ENCODE peak calls at places on chromosomes 5 and 9, in seven cellular contexts. M is thoracic aorta; D is K562; K is HepG2; W is CD8-positive, alpha-beta T cell; L is adrenal gland; V is WERI-Rb-1. A is an unnamed sample.

GRCh38 chr9:5326187-5326586 is 13.5 kb downstream of the RLN1 start:
- DNase-seq in L (no peak), V (no peak), W (no peak), M (no peak), D (no peak), K (no peak), A (no peak)

GRCh38 chr5:173707392-173707791 is 90.9 kb upstream of the BOD1 start:
- DNase-seq in V (peak), L (peak), K (no peak), D (no peak), M (peak), W (no peak), A (no peak)

GRCh38 chr9:129850821-129851540 is 15.7 kb downstream of the USP20 start:
- DNase-seq in W (no peak), V (no peak), L (peak), M (no peak), D (no peak), K (no peak), A (no peak)

GRCh38 chr5:77145666-77146065 is 58.6 kb upstream of the ZBED3 start:
- DNase-seq in L (no peak), W (no peak), V (no peak), M (no peak), D (no peak), K (no peak), A (no peak)

GRCh38 chr5:168788786-168789185 is 209.6 kb upstream of the PANK3 start:
- DNase-seq in M (no peak), K (no peak), D (no peak), W (no peak), L (no peak), V (no peak), A (no peak)

GRCh38 chr5:108728566-108729305 is 19.0 kb upstream of the FER start:
- DNase-seq in W (peak), V (no peak), L (no peak), M (no peak), D (peak), K (no peak), A (no peak)

GRCh38 chr5:67215592-67216471 is 19.2 kb upstream of the CD180 start:
- DNase-seq in D (no peak), W (peak), M (peak), L (peak), V (no peak), K (peak), A (peak)

GRCh38 chr9:138104251-138105122 is 226.9 kb downstream of the CACNA1B start:
- DNase-seq in K (no peak), W (no peak), D (peak), M (no peak), L (no peak), V (no peak), A (no peak)

GRCh38 chr5:66898241-66899039 is 298.2 kb downstream of the CD180 start:
- DNase-seq in K (no peak), D (no peak), L (no peak), M (no peak), W (no peak), V (no peak), A (no peak)

DNA sequence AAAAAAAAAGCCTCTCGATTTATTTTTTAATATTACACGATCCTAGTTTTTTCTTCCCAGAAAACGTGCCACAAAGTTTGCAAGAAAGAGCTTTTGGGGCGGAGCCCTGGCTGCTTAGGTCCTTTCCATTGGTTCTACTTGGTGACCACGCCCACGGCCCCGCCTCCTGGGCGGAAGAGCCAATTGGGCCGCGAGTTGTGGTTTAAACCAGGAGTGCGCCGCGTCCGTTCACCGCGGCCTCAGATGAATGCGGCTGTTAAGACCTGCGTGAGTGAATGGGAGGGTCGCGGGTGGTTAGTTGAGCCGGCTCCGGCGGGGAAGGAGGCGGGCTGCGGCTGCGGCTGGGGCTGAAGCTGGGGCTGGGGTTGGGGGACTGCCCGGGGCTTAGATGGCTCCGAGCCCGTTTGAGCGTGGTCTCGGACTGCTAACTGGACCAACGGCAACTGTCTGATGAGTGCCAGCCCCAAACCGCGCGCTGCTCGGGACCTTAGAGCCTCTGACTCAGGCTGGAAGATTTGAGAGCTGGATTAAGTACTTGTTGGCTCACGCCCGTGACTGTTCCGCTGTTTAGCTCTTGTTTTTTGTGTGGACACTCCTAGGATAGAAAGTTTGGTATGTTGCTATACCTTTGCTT is at the start of gene PTTG1:
- DNase-seq in L (peak), M (peak), W (peak), V (peak), K (peak), D (peak), A (peak)
- H3K27ac ChIP-seq in L (peak), M (peak), W (peak), V (peak), K (peak), D (peak), A (peak)

GRCh38 chr5:135534609-135535419 is 950 bp downstream of the NEUROG1 start:
- DNase-seq in V (no peak), W (no peak), M (no peak), D (no peak), K (no peak), L (no peak), A (no peak)

GRCh38 chr5:135537745-135538144 is 2.0 kb upstream of the NEUROG1 start:
- DNase-seq in M (no peak), D (no peak), W (no peak), V (no peak), L (no peak), K (no peak), A (no peak)

GRCh38 chr5:135537271-135537670 is 1.5 kb upstream of the NEUROG1 start:
- DNase-seq in D (no peak), M (no peak), L (no peak), V (no peak), K (no peak), W (no peak), A (no peak)

GRCh38 chr5:135535420-135535819 is 344 bp downstream of the NEUROG1 start:
- DNase-seq in W (no peak), M (no peak), D (no peak), L (no peak), V (no peak), K (no peak), A (peak)

DNA sequence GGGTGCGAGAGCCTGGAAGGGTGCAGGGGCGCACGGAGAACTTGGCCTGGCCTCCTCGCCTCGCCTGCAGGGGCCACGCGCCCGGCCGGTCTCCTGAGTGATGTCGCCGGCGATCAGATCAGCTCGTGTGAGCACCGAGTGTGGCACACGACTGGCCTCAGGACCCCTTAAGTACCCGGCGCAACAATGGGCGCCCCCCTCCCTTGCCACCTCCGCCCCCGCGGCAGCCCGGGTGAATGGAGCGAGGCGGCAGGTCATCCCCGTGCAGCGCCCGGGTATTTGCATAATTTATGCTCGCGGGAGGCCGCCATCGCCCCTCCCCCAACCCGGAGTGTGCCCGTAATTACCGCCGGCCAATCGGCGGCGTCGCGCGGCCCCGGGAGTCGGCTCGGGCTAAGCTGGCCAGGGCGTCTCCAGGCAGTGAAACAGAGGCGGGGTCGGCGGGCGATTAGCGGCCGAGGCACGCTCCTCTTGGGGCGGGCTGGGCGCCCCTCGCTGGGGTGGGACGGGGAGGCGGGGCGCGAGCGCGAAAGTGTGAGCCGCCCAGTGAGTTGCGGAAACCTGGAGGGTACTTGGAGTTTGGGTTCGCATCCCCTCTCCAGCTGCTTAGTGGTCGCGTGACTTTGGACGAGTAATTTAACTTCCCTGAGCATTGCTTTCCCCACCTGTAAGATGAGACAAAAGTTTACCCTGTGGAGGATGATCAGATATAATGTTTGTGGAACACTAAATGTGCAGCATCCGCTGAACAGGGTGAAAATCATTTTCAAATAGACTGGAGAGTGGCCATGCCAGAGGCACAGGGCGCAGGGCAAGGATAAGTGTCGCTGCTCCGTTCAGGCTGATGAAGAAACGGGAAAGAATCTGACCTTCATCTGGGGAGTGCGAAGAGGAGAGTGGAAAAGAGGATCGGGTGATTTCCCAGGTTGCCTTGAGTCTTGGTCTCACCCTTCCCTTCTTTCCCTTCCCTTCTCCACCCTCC is at the start of gene NEUROG1:
- DNase-seq in K (no peak), V (no peak), W (no peak), M (no peak), D (no peak), L (no peak), A (peak)
- H3K4me3 ChIP-seq in K (no peak), V (no peak), W (no peak), M (no peak), D (no peak), L (no peak), A (no peak)

GRCh38 chr5:58240286-58240685 is 219.6 kb downstream of the PLK2 start:
- DNase-seq in K (no peak), D (no peak), V (no peak), L (no peak), W (no peak), M (no peak), A (peak)
- H3K27ac ChIP-seq in K (no peak), D (no peak), V (no peak), L (no peak), W (no peak), M (no peak), A (peak)

GRCh38 chr9:137064027-137064879 is 6.1 kb downstream of the SAPCD2 start:
- DNase-seq in W (peak), D (no peak), V (peak), L (peak), K (peak), M (no peak), A (no peak)

GRCh38 chr9:137064880-137065164 is 5.5 kb downstream of the SAPCD2 start:
- DNase-seq in V (no peak), D (no peak), M (no peak), K (no peak), L (no peak), W (no peak), A (no peak)

GRCh38 chr9:137062384-137062783 is 8.0 kb downstream of the SAPCD2 start:
- DNase-seq in M (no peak), D (no peak), K (no peak), L (no peak), W (no peak), V (no peak), A (no peak)

GRCh38 chr9:137065336-137065967 is 4.9 kb downstream of the SAPCD2 start:
- DNase-seq in V (no peak), D (no peak), M (no peak), K (no peak), W (no peak), L (no peak), A (no peak)

DNA sequence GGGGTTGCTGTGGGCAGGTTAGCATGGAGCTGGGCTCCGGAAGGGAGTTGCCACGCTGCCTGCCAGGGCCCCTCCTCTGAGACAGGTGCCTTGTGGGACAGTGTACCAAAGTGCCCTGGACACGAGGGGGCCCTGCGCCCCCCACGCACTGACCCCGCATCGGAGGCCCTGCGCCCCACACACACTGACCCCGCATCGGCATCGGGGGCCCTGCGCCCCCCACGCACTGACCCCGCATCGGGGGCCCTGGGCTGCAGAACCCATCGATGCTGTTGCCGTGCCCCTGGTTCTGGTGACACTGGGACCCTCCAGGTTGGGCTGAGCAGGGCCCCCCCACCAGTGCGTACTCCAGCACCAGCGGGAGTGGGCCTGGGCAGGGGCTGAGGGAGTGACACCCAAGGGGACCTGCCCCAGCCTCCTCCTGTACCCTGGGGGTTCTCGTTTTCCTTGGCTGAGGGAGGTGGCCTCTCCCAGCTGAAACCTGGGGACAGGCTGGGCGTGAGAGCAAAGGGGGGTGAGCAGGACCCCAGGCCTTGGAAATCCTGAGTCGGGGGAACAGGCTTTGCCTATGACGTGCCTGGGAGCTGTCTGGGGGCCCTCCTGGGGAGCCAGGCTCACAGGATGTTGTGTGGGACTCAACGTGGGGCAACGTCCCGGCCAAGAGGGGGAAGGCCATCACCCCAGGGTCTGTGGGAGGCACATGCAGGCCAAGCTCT is 6.9 kb downstream of the SAPCD2 start:
- DNase-seq in D (no peak), M (no peak), K (no peak), L (no peak), V (no peak), W (no peak), A (no peak)
- H3K4me3 ChIP-seq in D (no peak), M (no peak), K (no peak), L (no peak), V (no peak), W (no peak), A (no peak)

GRCh38 chr5:65858316-65858715 is 68.1 kb upstream of the ERBIN start:
- DNase-seq in L (no peak), M (no peak), K (no peak), W (no peak), V (no peak), D (no peak), A (no peak)

GRCh38 chr5:65866837-65867508 is 59.4 kb upstream of the ERBIN start:
- DNase-seq in V (no peak), K (no peak), W (no peak), L (no peak), D (no peak), M (no peak), A (no peak)

GRCh38 chr5:65862384-65862783 is 64.0 kb upstream of the ERBIN start:
- DNase-seq in D (no peak), M (no peak), V (no peak), K (no peak), L (no peak), W (no peak), A (no peak)

GRCh38 chr5:65863747-65864146 is 62.6 kb upstream of the ERBIN start:
- DNase-seq in K (no peak), W (no peak), L (no peak), V (no peak), D (no peak), M (no peak), A (no peak)

DNA sequence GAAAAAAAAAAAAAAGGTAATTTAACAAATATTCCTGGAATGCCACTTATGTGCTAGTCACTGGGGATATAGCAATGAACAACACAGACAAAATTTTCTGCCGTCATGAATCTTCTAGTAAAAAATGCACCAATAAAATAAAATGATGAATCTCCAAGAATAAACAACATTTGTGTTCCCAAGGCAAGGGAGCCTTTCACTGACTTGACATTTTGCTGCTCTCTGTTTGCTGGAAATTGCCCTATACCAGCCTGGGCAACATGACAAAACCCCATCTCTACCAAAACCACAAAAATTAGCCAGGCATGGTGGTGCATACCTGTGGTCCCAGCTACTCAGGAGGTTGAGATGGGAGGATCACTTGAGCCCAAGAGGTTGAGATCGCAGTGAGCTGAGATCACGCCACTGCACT is 64.5 kb upstream of the ERBIN start:
- DNase-seq in D (no peak), V (no peak), L (no peak), W (no peak), M (no peak), K (no peak), A (peak)
- H3K27ac ChIP-seq in D (no peak), V (no peak), L (no peak), W (no peak), M (no peak), K (no peak), A (peak)

GRCh38 chr9:16543225-16543624 is 327.2 kb downstream of the BNC2 start:
- DNase-seq in M (no peak), L (no peak), V (no peak), D (no peak), W (no peak), K (no peak), A (no peak)

GRCh38 chr9:16544842-16545241 is 325.6 kb downstream of the BNC2 start:
- DNase-seq in V (no peak), D (no peak), W (no peak), L (no peak), M (no peak), K (no peak), A (no peak)

GRCh38 chr9:16543691-16544090 is 326.8 kb downstream of the BNC2 start:
- DNase-seq in V (no peak), M (no peak), W (no peak), D (no peak), K (no peak), L (no peak), A (no peak)

GRCh38 chr9:16542290-16542689 is 328.2 kb downstream of the BNC2 start:
- DNase-seq in W (no peak), V (no peak), K (no peak), M (no peak), L (no peak), D (no peak), A (no peak)

GRCh38 chr9:16540996-16541668 is 329.3 kb downstream of the BNC2 start:
- DNase-seq in V (no peak), K (no peak), D (no peak), M (no peak), W (no peak), L (no peak), A (no peak)
- H3K4me3 ChIP-seq in V (no peak), K (no peak), D (no peak), M (no peak), W (no peak), L (no peak), A (no peak)

GRCh38 chr5:144711172-144711571 is 540.5 kb downstream of the KCTD16 start:
- DNase-seq in L (no peak), K (no peak), D (no peak), M (no peak), W (no peak), V (no peak), A (no peak)
- H3K27ac ChIP-seq in L (no peak), K (no peak), D (no peak), M (no peak), W (no peak), V (no peak), A (no peak)

GRCh38 chr5:113294341-113295110 is 140.3 kb downstream of the TSSK1B start:
- DNase-seq in M (peak), W (peak), V (peak), K (no peak), L (peak), D (peak), A (peak)

GRCh38 chr5:113292535-113292934 is 142.3 kb downstream of the TSSK1B start:
- DNase-seq in D (no peak), L (no peak), V (no peak), K (no peak), M (no peak), W (no peak), A (peak)

GRCh38 chr5:113295111-113295539 is 139.7 kb downstream of the TSSK1B start:
- DNase-seq in K (no peak), M (no peak), V (no peak), W (no peak), D (no peak), L (no peak), A (no peak)

GRCh38 chr5:113293613-113294340 is 141.0 kb downstream of the TSSK1B start:
- DNase-seq in V (no peak), K (no peak), M (no peak), D (no peak), L (peak), W (no peak), A (no peak)

GRCh38 chr5:113293068-113293571 is 141.7 kb downstream of the TSSK1B start:
- DNase-seq in V (peak), M (no peak), W (no peak), K (no peak), L (no peak), D (no peak), A (no peak)
- H3K4me3 ChIP-seq in V (peak), M (peak), W (peak), K (no peak), L (no peak), D (no peak), A (peak)

GRCh38 chr5:6713274-6714181 is at the start of gene TENT4A:
- DNase-seq in K (no peak), V (no peak), W (no peak), M (no peak), D (peak), L (peak), A (no peak)

GRCh38 chr5:6711409-6712135 is 1.7 kb upstream of the TENT4A start:
- DNase-seq in D (no peak), K (no peak), M (no peak), L (no peak), V (no peak), W (no peak), A (peak)

GRCh38 chr5:6712136-6712581 is 1.1 kb upstream of the TENT4A start:
- DNase-seq in D (peak), M (peak), L (peak), K (peak), V (peak), W (no peak), A (peak)

GRCh38 chr5:6714221-6715041 is 1.2 kb downstream of the TENT4A start:
- DNase-seq in L (peak), M (no peak), V (no peak), K (no peak), W (no peak), D (peak), A (peak)

DNA sequence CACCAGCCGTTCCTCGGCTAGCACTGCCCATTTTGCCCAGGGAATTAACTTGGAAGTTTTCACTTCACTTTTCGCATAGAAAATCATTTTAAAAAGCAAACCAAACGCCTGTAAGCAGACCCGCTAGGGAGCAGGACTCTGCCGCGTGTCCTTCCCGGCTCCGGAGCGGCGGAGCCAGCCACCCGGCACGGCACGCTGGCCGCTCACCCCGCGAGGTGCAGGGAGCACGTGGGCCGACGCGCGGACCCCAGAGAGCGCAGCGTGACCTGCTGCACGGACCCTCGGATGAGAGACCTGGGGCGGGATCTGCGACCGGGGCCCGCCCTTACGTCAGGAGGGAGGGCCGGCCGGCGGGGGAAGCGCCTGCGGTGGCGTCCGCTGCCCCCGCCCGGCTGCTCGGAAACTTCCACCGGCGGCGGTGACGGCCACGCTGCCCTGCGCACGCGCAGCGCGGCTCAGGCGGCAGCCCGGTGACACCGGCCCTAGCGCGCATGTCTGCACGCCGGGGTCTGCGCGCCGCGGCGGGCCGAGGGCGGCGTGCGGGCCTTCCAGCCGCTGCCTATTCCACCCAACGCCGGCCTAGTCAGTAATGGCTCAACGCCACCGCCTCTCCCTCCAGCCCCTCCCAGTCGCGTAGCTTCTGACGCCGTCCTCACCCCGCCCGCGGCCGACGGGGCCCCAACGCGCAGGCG is 504 bp upstream of the TENT4A start:
- DNase-seq in W (peak), K (peak), D (peak), M (peak), L (peak), V (peak), A (peak)
- H3K27ac ChIP-seq in W (peak), K (peak), D (peak), M (peak), L (peak), V (peak), A (peak)

A was measured in SJSA1.